ENCODE peak calls at places on chromosome 2, in nine cellular contexts. F is prostate gland, E is transverse colon, N is upper lobe of left lung, Q is HCT116, A is breast epithelium, L is esophagus muscularis mucosa, W is K562, X is stomach. T is an unnamed sample.

GRCh38 chr2:47026738-47027531 is 111.3 kb upstream of the MCFD2 start:
- DNase-seq in N (no peak), F (no peak), X (no peak), W (no peak), L (no peak), A (no peak), Q (no peak), E (no peak), T (no peak)

GRCh38 chr2:237490009-237490804 is 3.2 kb downstream of the MLPH start:
- DNase-seq in Q (no peak), X (peak; percentile 26), L (no peak), F (peak; percentile 65), W (no peak), E (no peak), N (no peak), A (no peak), T (no peak)

GRCh38 chr2:56981554-56981953 is 797.8 kb downstream of the CCDC85A start:
- DNase-seq in Q (no peak), E (no peak), L (no peak), A (no peak), X (no peak), N (no peak), F (no peak), W (no peak), T (no peak)

GRCh38 chr2:96195410-96196071 is 13.1 kb downstream of the STARD7 start:
- DNase-seq in W (no peak), X (no peak), A (no peak), L (no peak), Q (no peak), N (no peak), F (no peak), E (peak; percentile 46), T (no peak)

GRCh38 chr2:221450280-221450679 is 121.8 kb downstream of the EPHA4 start:
- DNase-seq in X (no peak), E (no peak), Q (no peak), F (no peak), A (no peak), N (no peak), W (no peak), L (no peak), T (no peak)

GRCh38 chr2:9617749-9618148 is 13.0 kb downstream of the YWHAQ start:
- DNase-seq in F (no peak), N (no peak), W (no peak), E (no peak), L (no peak), A (no peak), X (no peak), Q (no peak), T (no peak)

GRCh38 chr2:197148401-197148800 is 162.2 kb downstream of the ANKRD44 start:
- DNase-seq in A (no peak), X (no peak), W (no peak), L (no peak), Q (no peak), F (no peak), E (no peak), N (no peak), T (no peak)

GRCh38 chr2:9627310-9627709 is 3.5 kb downstream of the YWHAQ start:
- DNase-seq in X (no peak), N (no peak), A (no peak), E (no peak), L (no peak), W (no peak), F (no peak), Q (no peak), T (no peak)

GRCh38 chr2:112811841-112812306 is 24.7 kb downstream of the IL1B start:
- DNase-seq in A (no peak), E (no peak), N (no peak), F (no peak), W (no peak), L (no peak), X (no peak), Q (no peak), T (no peak)

GRCh38 chr2:196798980-196799379 is 503 bp downstream of the GTF3C3 start:
- DNase-seq in F (no peak), E (no peak), L (no peak), X (no peak), W (no peak), N (no peak), A (no peak), Q (no peak), T (no peak)

GRCh38 chr2:201808070-201808469 is 1.7 kb downstream of the CDK15 start:
- DNase-seq in A (no peak), E (no peak), W (no peak), L (no peak), N (no peak), F (no peak), X (no peak), Q (no peak), T (no peak)

GRCh38 chr2:237600205-237600846 is 9.8 kb upstream of the RAB17 start:
- DNase-seq in W (no peak), N (no peak), X (peak; percentile 55), E (no peak), Q (no peak), F (no peak), L (no peak), A (no peak), T (no peak)

DNA sequence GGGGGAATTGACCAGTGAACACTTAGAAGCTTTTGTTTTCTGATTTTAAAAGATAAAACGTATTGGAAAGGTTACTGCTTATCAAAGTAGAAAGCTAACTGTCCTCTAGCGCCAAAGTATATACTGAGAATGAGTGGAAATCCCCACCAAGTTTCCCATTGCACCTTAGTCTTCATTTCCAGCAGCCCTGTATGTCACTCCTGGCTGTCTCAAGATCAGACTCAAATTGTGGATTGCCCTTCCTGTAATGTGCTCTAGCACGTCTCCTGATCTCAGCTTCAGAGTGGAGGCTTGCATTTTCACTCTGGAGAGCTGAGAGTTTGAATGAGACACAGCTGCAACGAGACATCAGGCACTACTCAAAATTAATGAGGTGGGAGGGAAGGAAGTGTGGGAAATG is 26.6 kb downstream of the MFF start:
- DNase-seq in A (no peak), W (no peak), E (no peak), Q (no peak), X (no peak), L (no peak), F (no peak), N (no peak), T (no peak)
- TF ChIP-seq POLR2AphosphoS5 in A (no peak), W (no peak), E (no peak), Q (no peak), X (no peak), L (no peak), F (no peak), N (no peak), T (peak; percentile 37)

DNA sequence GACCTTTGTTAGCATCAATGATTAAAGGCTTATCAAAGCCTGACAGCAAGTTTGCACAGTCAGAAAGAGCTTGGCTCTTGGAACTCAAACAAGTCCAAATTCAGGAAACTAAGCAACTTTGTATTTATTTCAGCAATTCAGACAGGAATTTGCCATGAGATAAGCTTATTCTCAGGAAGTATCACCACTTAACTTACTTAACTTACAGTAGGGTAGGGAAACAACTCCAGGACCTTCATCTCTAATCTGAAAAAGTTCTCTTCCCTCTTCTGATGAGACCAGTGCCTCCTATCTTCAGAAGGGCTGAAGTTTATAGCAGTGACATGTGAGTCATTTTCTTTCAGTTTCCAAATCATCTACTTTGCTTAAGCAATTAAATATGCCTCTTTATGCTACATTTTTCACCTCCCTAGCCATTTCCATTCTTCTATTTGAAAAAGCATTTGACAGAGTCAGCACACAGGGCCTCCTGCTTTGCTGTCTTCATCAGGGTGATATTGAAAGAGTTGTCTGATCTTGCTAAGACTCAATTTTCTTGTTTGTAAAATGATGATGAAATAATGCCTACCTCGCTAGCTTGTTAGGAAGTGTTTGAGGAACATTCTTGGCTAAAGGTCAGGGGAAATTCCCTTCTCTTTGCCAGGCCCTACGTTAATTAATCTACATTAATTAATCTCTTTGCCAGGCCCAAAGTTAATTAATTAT is 389.4 kb downstream of the RND3 start:
- DNase-seq in X (no peak), Q (no peak), A (no peak), F (no peak), E (no peak), L (no peak), W (no peak), N (no peak), T (no peak)
- TF ChIP-seq POLR2A in X (no peak), Q (no peak), A (no peak), F (no peak), E (no peak), L (no peak), W (no peak), N (no peak), T (no peak)

GRCh38 chr2:205030695-205031094 is 485.4 kb downstream of the PARD3B start:
- DNase-seq in Q (no peak), X (no peak), L (no peak), W (no peak), F (no peak), E (no peak), N (no peak), A (no peak), T (no peak)

GRCh38 chr2:205025580-205026240 is 480.4 kb downstream of the PARD3B start:
- DNase-seq in F (no peak), E (no peak), X (no peak), A (no peak), L (no peak), W (no peak), N (no peak), Q (no peak), T (no peak)

GRCh38 chr2:205020673-205021072 is 475.4 kb downstream of the PARD3B start:
- DNase-seq in W (no peak), N (no peak), Q (no peak), L (no peak), F (no peak), E (no peak), X (no peak), A (no peak), T (no peak)

GRCh38 chr2:205022751-205023150 is 477.5 kb downstream of the PARD3B start:
- DNase-seq in W (no peak), Q (no peak), X (no peak), N (no peak), E (no peak), F (no peak), A (no peak), L (no peak), T (no peak)

GRCh38 chr2:205024822-205025518 is 479.7 kb downstream of the PARD3B start:
- DNase-seq in E (peak; percentile 13), L (no peak), N (no peak), Q (peak; percentile 47), A (no peak), X (peak; percentile 25), W (peak; percentile 52), F (no peak), T (no peak)
- TF ChIP-seq POLR2AphosphoS5 in E (peak; percentile 36), L (peak; percentile 61), N (no peak), Q (no peak), A (no peak), X (peak; percentile 6), W (peak; percentile 95), F (no peak), T (no peak)

DNA sequence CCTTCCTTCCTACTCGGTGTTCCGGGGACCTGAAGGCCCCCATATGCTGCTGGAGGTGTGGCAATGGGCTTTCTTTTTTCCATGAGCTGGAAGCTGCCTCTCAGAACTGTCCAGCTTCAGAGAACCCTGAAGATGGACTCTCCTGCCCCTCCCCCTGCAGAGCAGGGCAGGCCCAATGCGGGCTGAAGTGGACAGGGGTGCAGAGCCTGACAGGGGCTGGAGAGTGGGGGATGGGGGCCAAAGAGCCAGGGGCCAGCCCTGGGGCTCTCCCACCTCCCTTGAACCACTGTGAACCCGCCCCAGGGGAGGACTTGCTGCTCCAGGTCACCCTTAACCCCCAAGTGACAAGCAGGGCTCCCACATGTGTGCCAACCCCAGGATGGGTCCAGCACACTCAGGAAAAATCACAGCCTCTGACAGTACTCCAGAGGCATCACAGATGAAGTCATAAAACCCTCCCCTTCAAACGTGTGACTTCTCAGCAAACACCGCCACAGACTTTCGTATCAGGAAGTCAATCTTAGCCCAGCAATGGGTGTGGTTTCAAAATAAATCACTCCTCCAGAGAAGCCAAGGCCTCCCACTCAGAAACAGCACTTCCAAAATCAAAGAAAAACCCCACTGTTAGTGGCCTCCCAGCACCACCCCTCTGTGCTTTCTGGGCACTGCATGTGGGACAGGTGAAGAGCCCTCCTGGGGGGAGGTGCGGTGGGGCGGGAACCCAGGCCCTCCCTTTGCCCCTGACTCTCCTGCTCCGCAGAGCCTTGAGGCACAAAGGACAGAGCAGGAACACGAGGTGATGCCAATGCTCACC is 135.8 kb downstream of the HDAC4 start:
- DNase-seq in Q (peak; percentile 56), A (no peak), X (peak; percentile 26), W (peak; percentile 56), N (peak; percentile 72), F (peak; percentile 68), L (no peak), E (peak; percentile 42), T (peak; percentile 57)
- TF ChIP-seq POLR2A in Q (no peak), A (no peak), X (no peak), W (no peak), N (peak; percentile 49), F (peak; percentile 18), L (no peak), E (no peak), T (no peak)